ENCODE peak calls at places on chromosomes 7 and 10, in seven cellular contexts. J is H9, A is mesendoderm, Z is mesenchymal stem cell, I is H1, E is trophoblast cell, N is neuronal stem cell. D is an unnamed sample.

GRCh38 chr10:82358486-82359097 is 483.6 kb downstream of the NRG3 start:
- DNase-seq in Z (peak), N (no peak), J (no peak), I (no peak), E (no peak), A (no peak), D (peak)

GRCh38 chr7:3359011-3359410 is 58.0 kb downstream of the SDK1 start:
- DNase-seq in J (peak), E (no peak), N (no peak), Z (no peak), A (peak), I (no peak), D (no peak)

GRCh38 chr7:5428470-5429252 is 5.0 kb upstream of the TNRC18 start:
- DNase-seq in E (no peak), Z (peak), A (peak), N (no peak), J (no peak), I (no peak), D (peak)

GRCh38 chr7:25031432-25031831 is 51.5 kb upstream of the OSBPL3 start:
- DNase-seq in J (no peak), A (no peak), N (no peak), Z (no peak), E (no peak), I (no peak), D (peak)

GRCh38 chr10:71268247-71268691 is 50.8 kb upstream of the SLC29A3 start:
- DNase-seq in J (peak), E (no peak), I (no peak), N (no peak), Z (peak), A (peak), D (peak)

GRCh38 chr10:16183989-16184643 is 252.7 kb upstream of the PTER start:
- DNase-seq in N (no peak), I (no peak), J (no peak), A (no peak), Z (no peak), E (no peak), D (no peak)

GRCh38 chr7:37336259-37336658 is 112.4 kb downstream of the ELMO1 start:
- DNase-seq in Z (no peak), A (no peak), E (no peak), N (no peak), J (no peak), I (no peak), D (no peak)

GRCh38 chr10:36446873-36447272 is 678.5 kb upstream of the ANKRD30A start:
- DNase-seq in J (no peak), E (no peak), A (no peak), Z (no peak), N (no peak), I (no peak), D (no peak)

GRCh38 chr7:132489776-132490237 is 86.5 kb downstream of the PLXNA4 start:
- DNase-seq in Z (no peak), A (peak), I (no peak), J (no peak), N (no peak), E (peak), D (no peak)

GRCh38 chr10:50788951-50789904 is 49.5 kb downstream of the ASAH2B start:
- DNase-seq in N (peak), E (peak), Z (peak), I (no peak), J (no peak), A (peak), D (peak)

GRCh38 chr10:120578123-120578522 is 121.1 kb downstream of the PLPP4 start:
- DNase-seq in Z (no peak), A (no peak), E (no peak), J (no peak), I (no peak), N (no peak), D (no peak)

GRCh38 chr7:111092406-111093160 is 1.7 kb downstream of the LRRN3 start:
- DNase-seq in A (no peak), J (no peak), I (no peak), Z (no peak), E (no peak), N (no peak), D (no peak)

GRCh38 chr7:64686493-64687184 is 20.7 kb downstream of the ZNF107 start:
- DNase-seq in I (no peak), Z (no peak), N (no peak), E (peak), J (no peak), A (no peak), D (no peak)

GRCh38 chr10:79243211-79244067 is 103.8 kb upstream of the PPIF start:
- DNase-seq in I (no peak), J (peak), A (peak), N (peak), Z (peak), E (no peak), D (no peak)

GRCh38 chr7:128434413-128435310 is 21.0 kb upstream of the HILPDA start:
- DNase-seq in N (no peak), E (no peak), J (no peak), Z (no peak), A (peak), I (no peak), D (no peak)

GRCh38 chr7:55104123-55104522 is 85.3 kb downstream of the EGFR start:
- DNase-seq in J (no peak), E (no peak), Z (no peak), I (no peak), N (no peak), A (no peak), D (no peak)

GRCh38 chr7:134327896-134328295 is 11.2 kb upstream of the SLC35B4 start:
- DNase-seq in E (peak), J (peak), I (peak), N (peak), A (peak), Z (peak), D (peak)

GRCh38 chr10:66928791-66929190 is 3.0 kb downstream of the LRRTM3 start:
- DNase-seq in E (no peak), I (no peak), N (no peak), Z (no peak), J (no peak), A (no peak), D (no peak)

GRCh38 chr7:4886671-4887070 is 3.2 kb upstream of the RADIL start:
- DNase-seq in N (no peak), A (peak), I (no peak), J (no peak), E (no peak), Z (no peak), D (no peak)

GRCh38 chr7:23431596-23432284 is 38.6 kb downstream of the IGF2BP3 start:
- DNase-seq in E (no peak), N (no peak), I (no peak), J (no peak), Z (peak), A (peak), D (peak)

GRCh38 chr7:40299097-40299496 is 164.3 kb downstream of the SUGCT start:
- DNase-seq in I (peak), N (no peak), Z (peak), A (peak), E (peak), J (peak), D (peak)

GRCh38 chr10:74244097-74244685 is 93.2 kb downstream of the ADK start:
- DNase-seq in J (no peak), E (peak), Z (peak), A (no peak), I (no peak), N (peak), D (peak)

GRCh38 chr7:159070422-159071148 is 74.1 kb downstream of the VIPR2 start:
- DNase-seq in Z (no peak), A (no peak), J (peak), N (no peak), I (no peak), E (no peak), D (no peak)

GRCh38 chr7:27774717-27775328 is 34.9 kb downstream of the TAX1BP1 start:
- DNase-seq in A (peak), N (peak), J (no peak), I (no peak), E (peak), Z (peak), D (peak)

GRCh38 chr10:1163204-1163660 is 107.0 kb downstream of the WDR37 start:
- DNase-seq in J (no peak), I (no peak), A (no peak), Z (no peak), E (no peak), N (no peak), D (no peak)

GRCh38 chr7:105013818-105014724 is at the start of gene KMT2E:
- DNase-seq in E (peak), J (peak), A (peak), N (peak), Z (peak), I (peak), D (peak)

GRCh38 chr10:86030312-86030711 is 336.3 kb downstream of the GRID1 start:
- DNase-seq in I (no peak), N (no peak), E (no peak), A (no peak), J (no peak), Z (no peak), D (no peak)

GRCh38 chr10:88583584-88583957 is 453 bp upstream of the RNLS start:
- DNase-seq in A (no peak), J (no peak), E (no peak), N (no peak), I (no peak), Z (no peak), D (no peak)

GRCh38 chr10:61452655-61453641 is at the start of gene TMEM26:
- DNase-seq in J (peak), Z (peak), E (no peak), A (peak), I (peak), N (peak), D (peak)

GRCh38 chr10:11782793-11783557 is 40.2 kb upstream of the PROSER2 start:
- DNase-seq in I (no peak), N (peak), J (no peak), A (peak), Z (peak), E (peak), D (peak)

GRCh38 chr10:12372846-12373245 is 23.5 kb downstream of the CAMK1D start:
- DNase-seq in N (no peak), I (no peak), J (no peak), E (no peak), A (no peak), Z (no peak), D (no peak)

GRCh38 chr7:16026253-16027020 is 340.0 kb upstream of the MEOX2 start:
- DNase-seq in J (no peak), A (no peak), Z (peak), N (no peak), E (no peak), I (no peak), D (peak)
- H2AK5ac ChIP-seq in J (no peak), A (no peak), Z (no peak), N (no peak), E (no peak), I (no peak), D (peak)

GRCh38 chr10:63603709-63604445 is 82.7 kb downstream of the REEP3 start:
- DNase-seq in J (no peak), N (no peak), I (no peak), E (no peak), A (no peak), Z (peak), D (peak)
- H2AK5ac ChIP-seq in J (no peak), N (no peak), I (no peak), E (no peak), A (no peak), Z (no peak), D (no peak)

GRCh38 chr7:93051660-93052059 is 66.1 kb downstream of the SAMD9 start:
- DNase-seq in Z (no peak), J (no peak), I (no peak), N (no peak), E (no peak), A (no peak), D (no peak)
- H2AK5ac ChIP-seq in Z (no peak), J (no peak), I (no peak), N (no peak), E (no peak), A (no peak), D (peak)

GRCh38 chr10:133445268-133445732 is 8.4 kb upstream of the SCART1 start:
- DNase-seq in E (no peak), I (no peak), J (peak), A (no peak), Z (no peak), N (no peak), D (no peak)
- H2AK5ac ChIP-seq in E (no peak), I (no peak), J (no peak), A (no peak), Z (no peak), N (no peak), D (no peak)

GRCh38 chr7:151447312-151447711 is 7.4 kb upstream of the CRYGN start:
- DNase-seq in Z (no peak), A (no peak), I (no peak), E (no peak), N (no peak), J (no peak), D (no peak)

GRCh38 chr7:151442776-151443496 is 3.0 kb upstream of the CRYGN start:
- DNase-seq in I (no peak), Z (no peak), N (no peak), E (no peak), A (no peak), J (no peak), D (no peak)

GRCh38 chr7:151446412-151446811 is 6.5 kb upstream of the CRYGN start:
- DNase-seq in Z (no peak), E (no peak), N (no peak), I (no peak), A (no peak), J (no peak), D (no peak)

GRCh38 chr7:151447901-151448260 is 7.9 kb upstream of the CRYGN start:
- DNase-seq in I (no peak), E (no peak), N (no peak), Z (no peak), A (no peak), J (no peak), D (no peak)

GRCh38 chr7:151444632-151445031 is 4.7 kb upstream of the CRYGN start:
- DNase-seq in Z (no peak), J (no peak), E (no peak), I (no peak), A (no peak), N (no peak), D (no peak)
- H2AK5ac ChIP-seq in Z (no peak), J (no peak), E (no peak), I (no peak), A (no peak), N (no peak), D (no peak)

GRCh38 chr10:69645296-69645665 is 15.2 kb downstream of the FAM241B start:
- DNase-seq in E (no peak), J (no peak), N (no peak), Z (no peak), I (no peak), A (no peak), D (no peak)
- H2AK5ac ChIP-seq in E (no peak), J (no peak), N (peak), Z (no peak), I (no peak), A (no peak), D (no peak)

GRCh38 chr10:95785942-95786669 is 30.1 kb downstream of the ENTPD1 start:
- DNase-seq in A (peak), Z (no peak), N (no peak), E (no peak), J (no peak), I (no peak), D (no peak)
- H2AK5ac ChIP-seq in A (no peak), Z (peak), N (no peak), E (no peak), J (no peak), I (no peak), D (peak)

DNA sequence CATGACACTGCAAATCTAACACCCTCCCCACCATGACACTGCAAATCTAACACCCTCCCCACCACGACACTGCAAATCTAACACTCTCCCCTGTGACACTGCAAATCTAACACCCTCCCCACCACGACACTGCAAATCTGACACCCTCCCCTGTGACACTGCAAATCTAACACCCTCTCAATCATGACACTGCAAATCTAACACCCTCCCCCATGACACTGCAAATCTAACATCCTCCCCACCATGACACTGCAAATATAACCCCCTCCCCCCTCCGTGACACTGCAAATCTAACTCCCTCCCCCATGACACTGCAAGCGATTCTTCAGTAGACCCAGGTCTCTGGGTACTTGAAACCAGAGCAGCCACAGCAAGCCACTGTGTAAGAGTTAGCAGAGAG is 604.4 kb downstream of the DNAJB6 start:
- DNase-seq in J (no peak), Z (no peak), E (no peak), N (no peak), I (no peak), A (no peak), D (no peak)
- H2AK5ac ChIP-seq in J (no peak), Z (no peak), E (no peak), N (no peak), I (no peak), A (no peak), D (no peak)

DNA sequence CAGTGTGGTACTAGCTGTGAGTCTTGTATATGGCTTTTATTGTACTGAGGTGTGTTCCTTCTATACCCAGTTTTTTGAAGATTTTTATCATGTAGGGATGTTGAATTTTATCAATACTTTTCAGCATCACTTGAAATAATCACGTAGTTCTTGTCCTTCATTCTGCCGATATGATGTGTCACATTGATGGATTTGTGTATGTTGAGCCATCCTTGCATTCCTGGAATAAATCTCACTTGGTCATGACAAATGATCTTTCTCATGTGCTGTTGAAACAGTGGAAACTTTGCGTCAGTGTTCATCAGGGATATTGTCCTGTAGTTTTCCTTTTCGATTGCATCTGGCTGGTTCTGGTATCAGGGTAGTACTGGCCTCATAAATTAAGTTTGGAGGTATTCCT is 7.1 kb upstream of the PRKAR1B start:
- DNase-seq in I (no peak), E (no peak), J (no peak), A (no peak), Z (no peak), N (no peak), D (no peak)
- H2AK5ac ChIP-seq in I (no peak), E (no peak), J (no peak), A (no peak), Z (no peak), N (no peak), D (no peak)

GRCh38 chr10:119349341-119349740 is 142.0 kb downstream of the GRK5 start:
- DNase-seq in A (no peak), I (no peak), J (no peak), N (no peak), E (no peak), Z (no peak), D (no peak)
- H2AK5ac ChIP-seq in A (no peak), I (no peak), J (no peak), N (no peak), E (no peak), Z (no peak), D (peak)

D was measured in IMR-90.